ENCODE peak calls at places on chromosomes 3 and 15, in six cellular contexts. V is pancreas, G is thoracic aorta, E is PC-9, I is kidney, P is transverse colon. Z is an unnamed sample.

GRCh38 chr3:14514323-14514720 is 25.8 kb downstream of the GRIP2 start:
- DNase-seq in E (no peak), G (no peak), V (no peak), I (no peak), P (no peak), Z (peak)

GRCh38 chr15:82648257-82649103 is 1.3 kb upstream of the CPEB1 start:
- DNase-seq in E (no peak), G (no peak), I (no peak), P (no peak), V (no peak), Z (no peak)

GRCh38 chr3:29525254-29525881 is 244.5 kb downstream of the RBMS3 start:
- DNase-seq in V (peak), G (peak), E (no peak), P (peak), I (peak), Z (no peak)

GRCh38 chr15:66251065-66251789 is 2.3 kb downstream of the MEGF11 start:
- DNase-seq in I (no peak), E (no peak), G (no peak), P (no peak), V (no peak), Z (no peak)

GRCh38 chr3:117696871-117697270 is 987.3 kb downstream of the TUSC7 start:
- DNase-seq in I (no peak), V (no peak), E (no peak), P (no peak), G (no peak), Z (no peak)

GRCh38 chr15:87792250-87793030 is 464.1 kb downstream of the NTRK3 start:
- DNase-seq in E (no peak), I (no peak), P (no peak), V (no peak), G (no peak), Z (no peak)

GRCh38 chr3:185912929-185913901 is 24.6 kb downstream of the TRA2B start:
- DNase-seq in E (no peak), I (no peak), P (no peak), G (no peak), V (no peak), Z (no peak)

GRCh38 chr3:41143421-41144031 is 55.8 kb upstream of the CTNNB1 start:
- DNase-seq in P (no peak), I (no peak), E (no peak), G (no peak), V (no peak), Z (no peak)

GRCh38 chr15:84079885-84080777 is 155.4 kb upstream of the GOLGA6L4 start:
- DNase-seq in I (peak), G (peak), E (no peak), V (peak), P (peak), Z (peak)

GRCh38 chr3:42600958-42601675 is 631 bp downstream of the NKTR start:
- DNase-seq in E (peak), P (peak), V (peak), G (peak), I (peak), Z (peak)

GRCh38 chr3:125236331-125236903 is 23.9 kb upstream of the SLC12A8 start:
- DNase-seq in E (no peak), I (peak), G (no peak), V (no peak), P (no peak), Z (no peak)

GRCh38 chr3:49294343-49294742 is 17.3 kb upstream of the C3orf62 start:
- DNase-seq in G (no peak), V (no peak), I (no peak), E (no peak), P (no peak), Z (no peak)

GRCh38 chr3:141373768-141374526 is 5.6 kb downstream of the ZBTB38 start:
- DNase-seq in I (no peak), V (no peak), P (no peak), E (no peak), G (no peak), Z (no peak)

GRCh38 chr3:11155341-11156025 is 1.2 kb downstream of the HRH1 start:
- DNase-seq in G (peak), P (peak), I (peak), E (peak), V (no peak), Z (no peak)

GRCh38 chr3:122681294-122682015 is 816 bp downstream of the PARP14 start:
- DNase-seq in V (no peak), P (no peak), G (no peak), E (no peak), I (no peak), Z (no peak)

GRCh38 chr3:40170395-40170794 is 139.1 kb upstream of the EIF1B start:
- DNase-seq in V (no peak), G (no peak), E (no peak), P (no peak), I (no peak), Z (no peak)

GRCh38 chr3:25532763-25533162 is 104.7 kb downstream of the RARB start:
- DNase-seq in E (no peak), P (no peak), I (no peak), G (no peak), V (no peak), Z (no peak)

GRCh38 chr15:83398591-83398990 is 48.5 kb upstream of the SH3GL3 start:
- DNase-seq in I (no peak), P (no peak), G (no peak), V (no peak), E (no peak), Z (no peak)

GRCh38 chr3:126033765-126034164 is 50.2 kb downstream of the SLC41A3 start:
- DNase-seq in G (no peak), E (no peak), V (no peak), I (no peak), P (no peak), Z (no peak)

GRCh38 chr15:76860201-76860600 is 44.9 kb downstream of the SCAPER start:
- DNase-seq in V (no peak), P (no peak), G (no peak), E (no peak), I (no peak), Z (no peak)

GRCh38 chr3:15478300-15478979 is 43.1 kb downstream of the COLQ start:
- DNase-seq in E (no peak), P (no peak), G (no peak), I (no peak), V (no peak), Z (no peak)

GRCh38 chr3:12707425-12707824 is 43.5 kb upstream of the RAF1 start:
- DNase-seq in G (no peak), P (no peak), E (no peak), I (no peak), V (no peak), Z (no peak)

GRCh38 chr3:46517016-46517770 is 19.4 kb downstream of the RTP3 start:
- DNase-seq in P (no peak), E (peak), V (no peak), I (no peak), G (no peak), Z (no peak)

GRCh38 chr3:178847170-178847569 is 224.4 kb downstream of the ZMAT3 start:
- DNase-seq in P (no peak), V (no peak), I (no peak), E (no peak), G (no peak), Z (no peak)
- H3K27ac ChIP-seq in P (peak), V (no peak), I (no peak), E (no peak), G (peak), Z (no peak)

GRCh38 chr3:140011086-140011485 is 76.1 kb downstream of the CLSTN2 start:
- DNase-seq in P (no peak), V (no peak), I (no peak), G (no peak), E (no peak), Z (no peak)

GRCh38 chr3:140011611-140012277 is 76.8 kb downstream of the CLSTN2 start:
- DNase-seq in P (no peak), V (no peak), I (no peak), G (no peak), E (no peak), Z (no peak)

GRCh38 chr3:140014831-140015495 is 80.0 kb downstream of the CLSTN2 start:
- DNase-seq in V (no peak), E (no peak), I (no peak), P (no peak), G (no peak), Z (no peak)

GRCh38 chr3:140015741-140016140 is 80.8 kb downstream of the CLSTN2 start:
- DNase-seq in I (no peak), V (no peak), E (no peak), G (no peak), P (no peak), Z (no peak)

GRCh38 chr3:140013220-140013619 is 78.2 kb downstream of the CLSTN2 start:
- DNase-seq in V (no peak), I (no peak), G (no peak), E (no peak), P (no peak), Z (no peak)
- H3K27ac ChIP-seq in V (no peak), I (no peak), G (no peak), E (no peak), P (no peak), Z (no peak)

GRCh38 chr3:177420643-177421042 is 223.4 kb upstream of the TBL1XR1 start:
- DNase-seq in P (no peak), E (no peak), V (no peak), G (no peak), I (no peak), Z (no peak)
- H3K27ac ChIP-seq in P (peak), E (no peak), V (no peak), G (no peak), I (no peak), Z (no peak)

GRCh38 chr15:96851613-96852012 is 521.1 kb downstream of the NR2F2 start:
- DNase-seq in P (no peak), V (no peak), E (no peak), G (no peak), I (peak), Z (no peak)

DNA sequence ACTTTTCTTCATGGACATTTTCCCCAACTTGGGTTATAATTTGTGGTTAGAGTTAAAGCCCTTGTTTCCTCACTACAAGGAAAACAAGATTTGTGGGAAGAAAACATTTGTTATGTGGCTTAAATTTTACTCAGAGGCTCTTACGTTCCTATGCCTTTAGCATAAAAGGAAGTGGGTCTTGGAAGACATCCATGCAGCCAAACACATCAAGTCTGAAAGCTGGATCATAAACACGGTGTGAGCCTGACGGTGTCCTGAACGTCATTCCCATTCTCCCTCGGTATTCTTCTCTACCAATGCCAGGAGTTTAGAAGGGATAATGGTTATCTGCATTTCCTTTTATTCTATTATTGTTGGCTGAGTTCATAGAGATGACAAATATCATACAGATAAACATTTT is 519.0 kb downstream of the NR2F2 start:
- DNase-seq in G (no peak), V (no peak), I (no peak), P (no peak), E (no peak), Z (no peak)
- H3K27ac ChIP-seq in G (no peak), V (no peak), I (no peak), P (no peak), E (no peak), Z (no peak)

DNA sequence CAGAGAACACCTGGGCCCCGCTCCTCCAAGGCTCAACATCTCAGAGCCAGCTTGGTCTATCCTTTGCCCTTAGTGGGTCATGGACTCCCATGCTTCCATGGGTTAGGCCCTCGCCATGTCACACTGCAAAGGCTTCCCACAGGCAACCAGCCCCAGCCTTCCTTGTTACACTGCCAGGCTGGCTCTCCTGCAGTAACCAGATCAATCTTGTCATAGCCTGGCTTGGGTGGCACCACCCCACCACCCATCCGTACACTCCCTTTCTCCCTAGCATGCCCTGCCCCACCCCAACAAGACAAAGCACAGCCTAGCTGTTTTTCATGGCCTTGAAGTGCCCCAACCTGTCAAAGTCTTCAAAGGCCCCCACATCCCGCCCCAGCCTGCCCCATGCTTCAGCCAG is 30.5 kb downstream of the CA12 start:
- DNase-seq in G (no peak), E (no peak), V (no peak), P (peak), I (no peak), Z (peak)
- H3K27ac ChIP-seq in G (no peak), E (no peak), V (no peak), P (peak), I (peak), Z (no peak)

GRCh38 chr3:155342344-155342743 is 48.9 kb upstream of the STRIT1 start:
- DNase-seq in E (no peak), P (no peak), V (no peak), G (no peak), I (no peak), Z (no peak)

GRCh38 chr3:155334215-155334896 is 40.9 kb upstream of the STRIT1 start:
- DNase-seq in E (no peak), P (no peak), G (no peak), I (no peak), V (no peak), Z (no peak)

GRCh38 chr3:155334897-155335883 is 41.7 kb upstream of the STRIT1 start:
- DNase-seq in G (no peak), P (no peak), I (no peak), E (no peak), V (no peak), Z (no peak)

GRCh38 chr3:155335955-155336354 is 42.5 kb upstream of the STRIT1 start:
- DNase-seq in G (no peak), P (no peak), E (no peak), I (no peak), V (no peak), Z (no peak)

DNA sequence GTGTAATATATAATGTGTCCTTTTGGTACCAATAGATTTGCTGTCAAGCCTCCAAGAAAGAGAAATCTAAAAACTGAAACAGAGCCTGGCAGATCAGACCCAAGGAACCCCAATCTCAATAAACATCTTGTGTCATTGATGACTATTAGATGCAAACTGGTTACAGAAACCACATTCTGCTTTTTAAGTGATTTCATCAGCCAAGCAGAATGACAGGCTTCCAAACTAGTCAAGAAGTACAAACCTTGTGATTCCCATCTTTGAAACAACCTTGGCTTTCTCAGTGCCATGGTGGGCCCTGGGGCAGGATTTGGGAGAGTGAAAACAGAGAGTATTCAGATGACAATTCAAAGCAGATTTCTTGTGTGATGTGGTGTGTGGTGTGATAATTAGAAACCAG is 45.6 kb upstream of the STRIT1 start:
- DNase-seq in P (no peak), V (no peak), G (no peak), E (no peak), I (no peak), Z (no peak)
- H3K27ac ChIP-seq in P (no peak), V (no peak), G (no peak), E (no peak), I (no peak), Z (no peak)

DNA sequence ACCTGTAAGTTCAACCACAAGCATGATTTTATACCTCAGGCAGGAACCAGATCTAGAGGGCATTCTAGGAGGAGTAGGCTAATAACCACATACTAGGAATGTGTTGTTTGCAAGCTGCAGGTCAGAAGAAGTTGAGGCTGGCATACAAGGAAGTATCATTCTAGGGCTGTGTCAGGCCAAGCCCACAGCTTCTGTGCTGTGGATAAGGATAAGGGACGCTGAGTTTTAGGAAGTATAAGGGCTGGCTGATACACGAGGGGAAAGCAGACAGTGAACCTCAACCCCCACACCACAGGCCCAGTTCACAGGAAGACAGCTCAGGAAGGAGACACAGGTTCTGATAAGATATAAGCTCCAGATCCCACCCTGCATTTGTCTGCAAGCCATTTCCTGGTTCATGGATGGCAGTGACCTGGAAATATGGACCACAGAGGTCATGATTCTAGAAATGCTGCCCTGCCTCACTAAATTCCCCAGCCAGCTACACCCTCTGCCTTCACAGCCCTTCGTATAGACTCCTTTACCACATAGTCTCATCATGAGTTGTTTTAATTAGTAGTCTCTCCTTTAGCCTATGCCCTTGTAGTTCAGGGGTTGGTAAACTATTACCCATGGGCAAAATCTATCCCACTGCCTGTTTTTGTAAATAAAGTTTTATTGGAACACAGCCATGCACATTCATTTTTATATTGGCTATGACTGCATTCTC is 260.7 kb downstream of the OPA1 start:
- DNase-seq in E (peak), V (no peak), P (peak), I (no peak), G (no peak), Z (no peak)
- H3K27ac ChIP-seq in E (peak), V (peak), P (peak), I (no peak), G (no peak), Z (no peak)

GRCh38 chr15:90932660-90932991 is 277 bp upstream of the HDDC3 start:
- DNase-seq in G (no peak), P (no peak), I (no peak), V (no peak), E (no peak), Z (no peak)

GRCh38 chr15:90933310-90933709 is 961 bp upstream of the HDDC3 start:
- DNase-seq in E (no peak), P (no peak), G (no peak), I (no peak), V (no peak), Z (no peak)

GRCh38 chr15:90929709-90930019 is 2.7 kb downstream of the HDDC3 start:
- DNase-seq in E (no peak), I (no peak), G (no peak), V (no peak), P (no peak), Z (no peak)

GRCh38 chr15:90930861-90931629 is 1.3 kb downstream of the HDDC3 start:
- DNase-seq in I (no peak), P (no peak), E (no peak), V (no peak), G (no peak), Z (no peak)

GRCh38 chr15:90931737-90932659 is at the start of gene HDDC3:
- DNase-seq in V (peak), E (peak), P (peak), G (peak), I (peak), Z (peak)
- H3K27ac ChIP-seq in V (peak), E (peak), P (peak), G (peak), I (peak), Z (peak)